ENCODE peak calls at places on chromosomes 12 and 14, in six cellular contexts. One of them, this sample, is unnamed.

GRCh38 chr12:50032516-50033316 is 7.4 kb upstream of the RACGAP1 start:
- DNase-seq in SK-N-SH: peak; percentile 39
- DNase-seq in K562: peak; percentile 46
- DNase-seq in H1: peak; percentile 71
- DNase-seq in HepG2: no peak
- DNase-seq in GM12878: no peak
- DNase-seq in this sample: peak; percentile 57

GRCh38 chr12:72323881-72324280 is 51.7 kb downstream of the TRHDE start:
- DNase-seq in H1: no peak
- DNase-seq in K562: no peak
- DNase-seq in GM12878: no peak
- DNase-seq in HepG2: no peak
- DNase-seq in SK-N-SH: no peak
- DNase-seq in this sample: no peak

GRCh38 chr12:2958432-2959193 is 584 bp upstream of the TEAD4 start:
- DNase-seq in H1: peak; percentile 79
- DNase-seq in SK-N-SH: peak; percentile 89
- DNase-seq in HepG2: peak; percentile 69
- DNase-seq in GM12878: no peak
- DNase-seq in K562: peak; percentile 92
- DNase-seq in this sample: no peak

GRCh38 chr12:122137681-122138080 is 36.3 kb downstream of the IL31 start:
- DNase-seq in K562: peak; percentile 54
- DNase-seq in SK-N-SH: no peak
- DNase-seq in GM12878: no peak
- DNase-seq in H1: peak; percentile 82
- DNase-seq in HepG2: no peak
- DNase-seq in this sample: no peak

GRCh38 chr12:10457760-10458159 is 4.6 kb upstream of the KLRC1 start:
- DNase-seq in GM12878: no peak
- DNase-seq in HepG2: no peak
- DNase-seq in K562: no peak
- DNase-seq in H1: no peak
- DNase-seq in SK-N-SH: no peak
- DNase-seq in this sample: no peak

GRCh38 chr14:101078105-101078891 is 174.8 kb upstream of the RTL1 start:
- DNase-seq in H1: no peak
- DNase-seq in SK-N-SH: no peak
- DNase-seq in HepG2: no peak
- DNase-seq in GM12878: no peak
- DNase-seq in K562: no peak
- DNase-seq in this sample: no peak

GRCh38 chr14:91415794-91416743 is 1.6 kb downstream of the CCDC88C start:
- DNase-seq in GM12878: peak; percentile 88
- DNase-seq in HepG2: no peak
- DNase-seq in K562: no peak
- DNase-seq in SK-N-SH: no peak
- DNase-seq in H1: no peak
- DNase-seq in this sample: no peak

GRCh38 chr14:77508249-77508648 is 9.6 kb upstream of the ISM2 start:
- DNase-seq in HepG2: peak; percentile 91
- DNase-seq in H1: no peak
- DNase-seq in GM12878: no peak
- DNase-seq in K562: no peak
- DNase-seq in SK-N-SH: no peak
- DNase-seq in this sample: no peak

GRCh38 chr12:40691913-40692616 is at the start of gene CNTN1:
- DNase-seq in GM12878: no peak
- DNase-seq in H1: peak; percentile 90
- DNase-seq in K562: no peak
- DNase-seq in HepG2: no peak
- DNase-seq in SK-N-SH: peak; percentile 97
- DNase-seq in this sample: no peak

GRCh38 chr14:68551045-68551683 is 241.7 kb downstream of the ZFP36L1 start:
- DNase-seq in GM12878: no peak
- DNase-seq in HepG2: no peak
- DNase-seq in SK-N-SH: no peak
- DNase-seq in K562: no peak
- DNase-seq in H1: peak; percentile 42
- DNase-seq in this sample: no peak

GRCh38 chr14:93304771-93305170 is 28.1 kb downstream of the BTBD7 start:
- DNase-seq in SK-N-SH: no peak
- DNase-seq in GM12878: no peak
- DNase-seq in HepG2: peak; percentile 25
- DNase-seq in K562: no peak
- DNase-seq in H1: no peak
- DNase-seq in this sample: no peak

GRCh38 chr12:104671407-104672095 is 214.8 kb downstream of the CHST11 start:
- DNase-seq in GM12878: peak; percentile 88
- DNase-seq in H1: no peak
- DNase-seq in HepG2: peak; percentile 53
- DNase-seq in K562: peak; percentile 35
- DNase-seq in SK-N-SH: peak; percentile 40
- DNase-seq in this sample: peak; percentile 96

GRCh38 chr12:4487024-4487423 is 41.4 kb upstream of the FGF6 start:
- DNase-seq in H1: no peak
- DNase-seq in K562: no peak
- DNase-seq in SK-N-SH: no peak
- DNase-seq in HepG2: no peak
- DNase-seq in GM12878: no peak
- DNase-seq in this sample: no peak

GRCh38 chr12:21324551-21324950 is 10.2 kb downstream of the SLCO1A2 start:
- DNase-seq in H1: no peak
- DNase-seq in K562: no peak
- DNase-seq in HepG2: no peak
- DNase-seq in SK-N-SH: no peak
- DNase-seq in GM12878: no peak
- DNase-seq in this sample: no peak

GRCh38 chr14:70416717-70417349 is at the start of gene SYNJ2BP:
- DNase-seq in GM12878: peak; percentile 44
- DNase-seq in SK-N-SH: peak; percentile 80
- DNase-seq in HepG2: peak; percentile 76
- DNase-seq in K562: no peak
- DNase-seq in H1: peak; percentile 78
- DNase-seq in this sample: peak; percentile 15

GRCh38 chr14:100537701-100538565 is 49.3 kb downstream of the BEGAIN start:
- DNase-seq in H1: peak; percentile 52
- DNase-seq in SK-N-SH: peak; percentile 39
- DNase-seq in HepG2: no peak
- DNase-seq in GM12878: no peak
- DNase-seq in K562: no peak
- DNase-seq in this sample: no peak

GRCh38 chr14:51521764-51522163 is 129.9 kb upstream of the FRMD6 start:
- DNase-seq in GM12878: no peak
- DNase-seq in H1: no peak
- DNase-seq in HepG2: no peak
- DNase-seq in K562: no peak
- DNase-seq in SK-N-SH: no peak
- DNase-seq in this sample: no peak

GRCh38 chr12:94818970-94819369 is 168.6 kb upstream of the TMCC3 start:
- DNase-seq in K562: no peak
- DNase-seq in SK-N-SH: no peak
- DNase-seq in GM12878: no peak
- DNase-seq in HepG2: no peak
- DNase-seq in H1: no peak
- DNase-seq in this sample: no peak

GRCh38 chr14:105030194-105030593 is 9.3 kb upstream of the CDCA4 start:
- DNase-seq in H1: no peak
- DNase-seq in HepG2: no peak
- DNase-seq in K562: no peak
- DNase-seq in SK-N-SH: no peak
- DNase-seq in GM12878: no peak
- DNase-seq in this sample: no peak

GRCh38 chr12:52630104-52630500 is 11.7 kb upstream of the KRT73 start:
- DNase-seq in SK-N-SH: no peak
- DNase-seq in K562: no peak
- DNase-seq in H1: peak; percentile 17
- DNase-seq in GM12878: no peak
- DNase-seq in HepG2: no peak
- DNase-seq in this sample: no peak

GRCh38 chr12:76679778-76680177 is 84.1 kb upstream of the ZDHHC17 start:
- DNase-seq in GM12878: no peak
- DNase-seq in H1: no peak
- DNase-seq in SK-N-SH: no peak
- DNase-seq in HepG2: no peak
- DNase-seq in K562: no peak
- DNase-seq in this sample: no peak
- TF ChIP-seq CTCF in GM12878: no peak
- TF ChIP-seq CTCF in H1: no peak
- TF ChIP-seq CTCF in SK-N-SH: no peak
- TF ChIP-seq CTCF in HepG2: no peak
- TF ChIP-seq CTCF in K562: no peak
- TF ChIP-seq CTCF in this sample: no peak

GRCh38 chr12:62900686-62901272 is 34.2 kb downstream of the PPM1H start:
- DNase-seq in K562: no peak
- DNase-seq in GM12878: no peak
- DNase-seq in HepG2: peak; percentile 91
- DNase-seq in SK-N-SH: no peak
- DNase-seq in H1: no peak
- DNase-seq in this sample: no peak

GRCh38 chr12:62899568-62900390 is 35.2 kb downstream of the PPM1H start:
- DNase-seq in HepG2: peak; percentile 59
- DNase-seq in GM12878: no peak
- DNase-seq in K562: no peak
- DNase-seq in SK-N-SH: no peak
- DNase-seq in H1: no peak
- DNase-seq in this sample: no peak

GRCh38 chr12:62903151-62903550 is 31.8 kb downstream of the PPM1H start:
- DNase-seq in GM12878: no peak
- DNase-seq in HepG2: no peak
- DNase-seq in H1: no peak
- DNase-seq in SK-N-SH: no peak
- DNase-seq in K562: no peak
- DNase-seq in this sample: peak; percentile 15

GRCh38 chr12:62895351-62895750 is 39.6 kb downstream of the PPM1H start:
- DNase-seq in HepG2: peak; percentile 25
- DNase-seq in K562: no peak
- DNase-seq in H1: no peak
- DNase-seq in GM12878: no peak
- DNase-seq in SK-N-SH: no peak
- DNase-seq in this sample: no peak

GRCh38 chr12:62898568-62898967 is 36.4 kb downstream of the PPM1H start:
- DNase-seq in SK-N-SH: no peak
- DNase-seq in H1: no peak
- DNase-seq in GM12878: no peak
- DNase-seq in K562: no peak
- DNase-seq in HepG2: no peak
- DNase-seq in this sample: peak; percentile 21
- TF ChIP-seq GABPA in SK-N-SH: no peak
- TF ChIP-seq GABPA in H1: no peak
- TF ChIP-seq GABPA in GM12878: no peak
- TF ChIP-seq GABPA in K562: no peak
- TF ChIP-seq GABPA in HepG2: no peak
- TF ChIP-seq GABPA in this sample: no peak

GRCh38 chr12:46677749-46678148 is 148.0 kb downstream of the SLC38A4 start:
- DNase-seq in GM12878: no peak
- DNase-seq in HepG2: peak; percentile 66
- DNase-seq in SK-N-SH: peak; percentile 9
- DNase-seq in K562: no peak
- DNase-seq in H1: no peak
- DNase-seq in this sample: no peak
- TF ChIP-seq CTCF in GM12878: no peak
- TF ChIP-seq CTCF in HepG2: peak; percentile 75
- TF ChIP-seq CTCF in SK-N-SH: peak; percentile 40
- TF ChIP-seq CTCF in K562: peak; percentile 41
- TF ChIP-seq CTCF in H1: peak; percentile 52
- TF ChIP-seq CTCF in this sample: no peak

GRCh38 chr14:94643316-94644101 is 31.3 kb downstream of the SERPINA3 start:
- DNase-seq in H1: no peak
- DNase-seq in HepG2: no peak
- DNase-seq in K562: no peak
- DNase-seq in GM12878: no peak
- DNase-seq in SK-N-SH: no peak
- DNase-seq in this sample: no peak

GRCh38 chr14:94644102-94644535 is 31.9 kb downstream of the SERPINA3 start:
- DNase-seq in H1: no peak
- DNase-seq in HepG2: no peak
- DNase-seq in K562: no peak
- DNase-seq in SK-N-SH: no peak
- DNase-seq in GM12878: no peak
- DNase-seq in this sample: no peak

GRCh38 chr14:94648801-94649200 is 36.6 kb downstream of the SERPINA3 start:
- DNase-seq in H1: no peak
- DNase-seq in K562: no peak
- DNase-seq in HepG2: no peak
- DNase-seq in GM12878: no peak
- DNase-seq in SK-N-SH: no peak
- DNase-seq in this sample: no peak

GRCh38 chr14:94646066-94646465 is 33.9 kb downstream of the SERPINA3 start:
- DNase-seq in H1: no peak
- DNase-seq in HepG2: no peak
- DNase-seq in SK-N-SH: no peak
- DNase-seq in K562: no peak
- DNase-seq in GM12878: no peak
- DNase-seq in this sample: no peak

GRCh38 chr14:94646481-94646880 is 34.3 kb downstream of the SERPINA3 start:
- DNase-seq in H1: no peak
- DNase-seq in GM12878: no peak
- DNase-seq in SK-N-SH: no peak
- DNase-seq in HepG2: no peak
- DNase-seq in K562: no peak
- DNase-seq in this sample: no peak
- TF ChIP-seq GABPA in H1: no peak
- TF ChIP-seq GABPA in GM12878: no peak
- TF ChIP-seq GABPA in SK-N-SH: no peak
- TF ChIP-seq GABPA in HepG2: peak; percentile 22
- TF ChIP-seq GABPA in K562: no peak
- TF ChIP-seq GABPA in this sample: no peak

This sample was measured in HL-60.